ENCODE peak calls at places on chromosomes 2 and 18, in eight cellular contexts. A is tibial nerve, F is fibroblast of the aortic adventitia, L is cardiac muscle cell, T is mesenchymal stem cell, N is foreskin fibroblast, U is IMR-90, Z is body of pancreas. O is an unnamed sample.

GRCh38 chr2:153770359-153770991 is 101.2 kb upstream of the GALNT13 start:
- DNase-seq in A (no peak), F (no peak), L (no peak), T (no peak), N (no peak), U (no peak), Z (no peak), O (no peak)

GRCh38 chr18:79935925-79936324 is 15.5 kb downstream of the SLC66A2 start:
- DNase-seq in A (no peak), F (no peak), L (no peak), T (no peak), N (no peak), U (no peak), Z (no peak), O (no peak)

GRCh38 chr2:68645523-68645922 is 2.1 kb downstream of the PROKR1 start:
- DNase-seq in A (no peak), F (no peak), L (no peak), T (no peak), N (no peak), U (peak), Z (no peak), O (no peak)

GRCh38 chr18:59874166-59874565 is 25.6 kb upstream of the PMAIP1 start:
- DNase-seq in A (no peak), F (peak), L (no peak), T (peak), N (peak), U (peak), Z (no peak), O (peak)

GRCh38 chr2:101082993-101083392 is 68.2 kb downstream of the TBC1D8 start:
- DNase-seq in A (no peak), F (no peak), L (no peak), T (no peak), N (no peak), U (no peak), Z (no peak), O (no peak)

GRCh38 chr2:129667586-129667985 is 311.9 kb upstream of the RAB6C start:
- DNase-seq in A (no peak), F (no peak), L (no peak), T (no peak), N (no peak), U (no peak), Z (no peak), O (no peak)

GRCh38 chr18:71237636-71238035 is 948.8 kb downstream of the SOCS6 start:
- DNase-seq in A (no peak), F (no peak), L (no peak), T (no peak), N (no peak), U (no peak), Z (no peak), O (no peak)

GRCh38 chr2:72933207-72933606 is 15.9 kb downstream of the EMX1 start:
- DNase-seq in A (no peak), F (no peak), L (no peak), T (no peak), N (no peak), U (no peak), Z (no peak), O (no peak)

GRCh38 chr2:85589982-85590791 is 5.4 kb upstream of the RNF181 start:
- DNase-seq in A (no peak), F (peak), L (no peak), T (peak), N (peak), U (peak), Z (peak), O (peak)

GRCh38 chr2:203431391-203432185 is 103.4 kb downstream of the ABI2 start:
- DNase-seq in A (no peak), F (no peak), L (no peak), T (no peak), N (no peak), U (peak), Z (no peak), O (peak)

GRCh38 chr18:23502516-23503037 is 734 bp upstream of the RMC1 start:
- DNase-seq in A (no peak), F (no peak), L (no peak), T (no peak), N (no peak), U (no peak), Z (no peak), O (no peak)

GRCh38 chr2:15965564-15966019 is 25.2 kb downstream of the MYCN start:
- DNase-seq in A (no peak), F (no peak), L (no peak), T (no peak), N (no peak), U (no peak), Z (no peak), O (no peak)

GRCh38 chr2:197786010-197786877 is 1.1 kb upstream of the BOLL start:
- DNase-seq in A (no peak), F (no peak), L (peak), T (no peak), N (peak), U (no peak), Z (peak), O (no peak)

GRCh38 chr2:216012133-216012829 is 1.1 kb downstream of the MREG start:
- DNase-seq in A (no peak), F (no peak), L (no peak), T (peak), N (peak), U (no peak), Z (no peak), O (peak)

GRCh38 chr2:58157754-58158153 is 83.4 kb downstream of the FANCL start:
- DNase-seq in A (no peak), F (no peak), L (no peak), T (no peak), N (no peak), U (no peak), Z (no peak), O (no peak)

GRCh38 chr2:120886534-120886961 is 150.9 kb downstream of the GLI2 start:
- DNase-seq in A (no peak), F (no peak), L (no peak), T (no peak), N (no peak), U (no peak), Z (no peak), O (no peak)

GRCh38 chr2:135997380-135997779 is 12.0 kb upstream of the DARS1 start:
- DNase-seq in A (no peak), F (no peak), L (peak), T (no peak), N (no peak), U (no peak), Z (peak), O (no peak)

GRCh38 chr2:96526615-96527014 is 9.9 kb upstream of the ARID5A start:
- DNase-seq in A (no peak), F (no peak), L (no peak), T (no peak), N (no peak), U (no peak), Z (no peak), O (no peak)
- H3K4me3 ChIP-seq in A (no peak), F (no peak), L (no peak), T (no peak), N (no peak), U (no peak), Z (no peak), O (no peak)

DNA sequence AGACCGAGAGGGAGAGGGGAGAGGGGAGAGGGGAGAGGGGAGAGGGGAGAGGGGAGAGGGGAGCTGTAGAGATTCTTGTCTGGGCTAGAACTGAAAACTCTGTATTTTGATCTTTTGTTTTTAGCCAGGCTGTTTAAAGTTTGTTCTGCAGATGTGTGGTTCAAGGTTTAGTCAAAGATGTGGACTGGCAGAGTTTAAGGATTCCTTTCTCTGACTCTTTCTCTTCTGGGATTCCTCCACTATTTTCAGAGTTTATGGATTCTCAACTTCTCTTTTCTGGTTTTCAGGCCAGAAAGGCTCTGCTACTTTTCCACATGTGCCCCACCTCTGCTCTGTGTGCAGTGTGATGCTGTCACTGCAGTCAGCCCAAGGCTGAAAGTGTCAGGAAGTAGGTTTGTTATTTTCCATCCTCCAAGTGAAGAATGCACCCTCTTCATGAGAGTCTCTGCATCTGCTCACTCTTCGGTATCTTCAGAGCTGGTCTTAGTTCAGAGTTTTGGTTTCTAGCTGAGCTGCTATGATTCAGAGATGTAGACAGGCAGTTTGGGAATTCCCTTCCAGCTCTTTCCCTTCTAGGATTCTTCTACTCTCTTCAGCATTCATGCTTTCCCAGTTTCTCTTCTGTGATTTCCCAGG is 130.9 kb upstream of the SMAD7 start:
- DNase-seq in A (no peak), F (peak), L (no peak), T (peak), N (no peak), U (peak), Z (no peak), O (no peak)
- H3K4me3 ChIP-seq in A (no peak), F (no peak), L (no peak), T (peak), N (no peak), U (no peak), Z (no peak), O (no peak)

DNA sequence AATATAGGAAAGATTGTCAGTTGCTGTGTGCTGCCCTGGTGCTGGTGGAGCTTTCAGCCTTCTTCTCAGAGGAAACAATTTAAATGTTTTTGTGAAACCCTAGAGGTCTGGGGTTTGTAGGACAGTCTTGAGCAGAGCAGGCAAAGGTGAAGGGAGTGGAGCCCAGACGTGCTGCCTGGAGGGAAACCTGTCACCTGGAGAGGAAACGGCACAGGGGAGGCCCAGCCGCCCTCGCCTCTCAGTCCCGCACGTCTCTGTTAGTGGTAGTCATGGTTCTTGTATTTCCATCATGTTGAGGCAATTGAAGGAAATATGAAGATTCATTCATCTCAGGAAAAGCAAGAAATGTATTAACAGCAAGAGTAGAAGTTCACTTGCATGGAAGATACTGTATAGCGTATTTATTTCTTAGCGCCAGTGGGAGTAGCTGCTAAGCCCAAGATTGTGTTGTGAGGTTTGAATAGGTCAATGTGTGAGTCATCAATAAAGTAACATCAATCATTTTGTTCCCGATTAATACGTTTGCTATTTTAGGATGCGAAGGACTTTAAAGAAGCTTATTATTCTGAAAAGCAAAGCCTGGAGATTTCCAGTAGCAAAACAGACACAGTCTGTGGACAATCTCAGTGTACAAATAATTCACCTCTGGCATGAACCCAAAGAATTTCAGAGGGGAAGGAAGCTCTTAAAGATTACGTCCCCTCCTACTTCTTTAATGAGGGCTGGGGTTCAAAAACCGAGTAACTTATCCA is 70.4 kb downstream of the LRRFIP1 start:
- DNase-seq in A (no peak), F (no peak), L (no peak), T (peak), N (no peak), U (no peak), Z (no peak), O (no peak)
- H3K4me3 ChIP-seq in A (no peak), F (no peak), L (no peak), T (no peak), N (no peak), U (no peak), Z (no peak), O (no peak)

GRCh38 chr2:202039278-202040100 is 5.8 kb downstream of the FZD7 start:
- DNase-seq in A (no peak), F (no peak), L (peak), T (peak), N (no peak), U (no peak), Z (no peak), O (no peak)

GRCh38 chr2:202037086-202037485 is 3.4 kb downstream of the FZD7 start:
- DNase-seq in A (no peak), F (peak), L (no peak), T (peak), N (peak), U (peak), Z (no peak), O (no peak)

GRCh38 chr2:202035941-202036372 is 2.3 kb downstream of the FZD7 start:
- DNase-seq in A (no peak), F (peak), L (peak), T (no peak), N (no peak), U (peak), Z (no peak), O (no peak)

GRCh38 chr2:202036601-202037037 is 3.0 kb downstream of the FZD7 start:
- DNase-seq in A (no peak), F (peak), L (peak), T (peak), N (peak), U (peak), Z (no peak), O (no peak)

DNA sequence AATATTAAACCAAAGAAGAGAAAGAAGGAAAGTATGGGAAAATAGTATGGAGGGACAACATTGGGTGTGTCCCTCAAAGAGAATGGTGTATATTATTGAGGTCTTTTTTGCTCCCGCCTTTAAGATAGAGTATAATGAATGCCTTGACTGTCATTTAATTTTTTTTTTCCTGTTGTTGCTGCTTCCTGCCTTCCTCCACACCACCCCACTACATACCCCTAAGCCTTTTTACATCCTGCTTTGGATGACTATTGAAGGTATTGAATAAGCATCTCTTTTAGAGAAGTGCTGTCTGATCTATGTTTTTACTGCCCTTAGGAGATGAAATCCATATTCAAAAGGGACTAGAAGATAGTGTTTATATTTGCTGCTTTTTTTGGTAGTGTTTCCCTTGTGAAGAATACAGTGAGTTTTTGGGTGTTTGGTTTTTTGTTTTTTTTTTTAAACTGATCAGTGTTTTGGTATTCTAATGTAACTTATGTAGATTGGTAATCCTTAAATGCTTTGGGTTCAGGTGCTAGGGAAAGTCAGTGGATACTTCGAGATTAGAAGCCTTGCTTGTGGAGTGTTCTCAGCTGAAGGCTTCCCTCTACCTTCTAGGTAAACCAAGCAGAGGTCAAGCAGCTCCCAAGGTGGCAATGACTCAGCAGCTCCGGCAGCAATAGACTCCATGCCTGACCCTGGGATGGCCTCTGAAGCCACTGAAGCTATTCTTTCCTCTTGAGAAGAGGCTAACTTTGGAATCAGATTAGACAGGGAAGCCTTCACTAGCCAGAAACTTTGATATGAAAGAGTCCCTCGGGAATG is 5.0 kb downstream of the FZD7 start:
- DNase-seq in A (no peak), F (peak), L (peak), T (peak), N (peak), U (peak), Z (no peak), O (peak)
- H3K4me3 ChIP-seq in A (no peak), F (peak), L (peak), T (peak), N (peak), U (peak), Z (no peak), O (no peak)

O was measured in cardiac fibroblast.